ENCODE peak calls at places on chromosome 7, in nine cellular contexts. I is adrenal gland, Z is cardiac fibroblast, K is fibroblast of lung, T is neural progenitor cell, H is mesothelial cell of epicardium, S is neural crest cell, L is WTC11, O is MCF 10A. M is an unnamed sample.

GRCh38 chr7:14859267-14859666 is 43.3 kb downstream of the DGKB start:
- DNase-seq in T (no peak), Z (no peak), L (no peak), O (no peak), H (no peak), I (no peak), S (no peak), K (no peak), M (no peak)

GRCh38 chr7:124856299-124856888 is 73.2 kb downstream of the POT1 start:
- DNase-seq in I (no peak), T (peak; percentile 31), H (no peak), K (peak; percentile 42), O (peak; percentile 52), S (no peak), L (no peak), Z (peak; percentile 71), M (no peak)

GRCh38 chr7:73533742-73534141 is 11.6 kb upstream of the BAZ1B start:
- DNase-seq in I (no peak), L (no peak), O (no peak), Z (no peak), S (no peak), T (no peak), H (no peak), K (no peak), M (no peak)

GRCh38 chr7:159031135-159031701 is 113.4 kb downstream of the VIPR2 start:
- DNase-seq in L (peak; percentile 51), K (no peak), H (no peak), Z (no peak), S (peak; percentile 31), I (peak; percentile 66), T (peak; percentile 69), O (no peak), M (peak; percentile 86)

GRCh38 chr7:20238754-20239324 is 21.7 kb upstream of the MACC1 start:
- DNase-seq in I (no peak), S (no peak), T (no peak), H (no peak), Z (no peak), L (no peak), K (peak; percentile 73), O (no peak), M (peak; percentile 36)

GRCh38 chr7:35991511-35992232 is 161.4 kb upstream of the EEPD1 start:
- DNase-seq in H (no peak), I (no peak), Z (no peak), O (no peak), S (no peak), K (no peak), T (no peak), L (no peak), M (no peak)

GRCh38 chr7:116736927-116737715 is 65.1 kb downstream of the MET start:
- DNase-seq in S (no peak), I (no peak), H (no peak), Z (peak; percentile 52), T (no peak), O (no peak), K (peak; percentile 71), L (no peak), M (no peak)

GRCh38 chr7:93574646-93575554 is at the start of gene CALCR:
- DNase-seq in O (no peak), I (no peak), H (peak; percentile 39), Z (peak; percentile 3), L (peak; percentile 65), S (no peak), T (peak; percentile 71), K (peak; percentile 2), M (no peak)

GRCh38 chr7:99990417-99990816 is 14.6 kb upstream of the AZGP1 start:
- DNase-seq in S (peak; percentile 12), O (no peak), T (peak; percentile 27), H (no peak), I (no peak), L (no peak), K (no peak), Z (no peak), M (no peak)

GRCh38 chr7:122311280-122311679 is 6.7 kb upstream of the FEZF1 start:
- DNase-seq in O (no peak), T (peak; percentile 85), S (no peak), I (no peak), L (peak; percentile 47), K (no peak), H (no peak), Z (no peak), M (no peak)

GRCh38 chr7:72098812-72099211 is 313.3 kb downstream of the CALN1 start:
- DNase-seq in Z (no peak), I (no peak), T (no peak), O (no peak), L (no peak), S (no peak), H (peak; percentile 49), K (no peak), M (no peak)

GRCh38 chr7:92685146-92686042 is 95.2 kb upstream of the FAM133B start:
- DNase-seq in O (no peak), H (no peak), Z (no peak), I (no peak), K (no peak), T (peak; percentile 14), S (no peak), L (no peak), M (no peak)

GRCh38 chr7:30321089-30321991 is 36.9 kb downstream of the ZNRF2 start:
- DNase-seq in L (no peak), K (peak; percentile 11), T (peak; percentile 15), O (peak; percentile 25), H (no peak), S (no peak), I (no peak), Z (peak; percentile 52), M (no peak)

GRCh38 chr7:334618-335357 is 44.8 kb downstream of the FOXL3 start:
- DNase-seq in O (no peak), Z (no peak), H (no peak), I (no peak), L (no peak), T (no peak), S (no peak), K (no peak), M (no peak)
- TF ChIP-seq CTCF in O (no peak), Z (no peak), H (no peak), I (no peak), L (no peak), T (no peak), S (no peak), K (no peak), M (no peak)

GRCh38 chr7:1883834-1884582 is 213.9 kb downstream of the ELFN1 start:
- DNase-seq in L (peak; percentile 69), S (no peak), T (peak; percentile 45), H (no peak), Z (no peak), I (no peak), K (no peak), O (no peak), M (peak; percentile 27)
- TF ChIP-seq CTCF in L (no peak), S (no peak), T (peak; percentile 22), H (no peak), Z (no peak), I (no peak), K (no peak), O (no peak), M (no peak)

GRCh38 chr7:26995664-26996063 is 100.1 kb downstream of the HOXA1 start:
- DNase-seq in H (no peak), K (no peak), S (no peak), T (no peak), I (no peak), O (no peak), L (no peak), Z (no peak), M (no peak)
- TF ChIP-seq CTCF in H (no peak), K (no peak), S (no peak), T (no peak), I (no peak), O (no peak), L (no peak), Z (no peak), M (no peak)

GRCh38 chr7:139709460-139709859 is 68.3 kb downstream of the HIPK2 start:
- DNase-seq in K (peak; percentile 82), O (no peak), H (no peak), Z (peak; percentile 72), T (no peak), S (no peak), L (no peak), I (peak; percentile 53), M (no peak)

GRCh38 chr7:139713061-139713460 is 64.7 kb downstream of the HIPK2 start:
- DNase-seq in H (no peak), K (no peak), S (no peak), O (no peak), Z (no peak), L (no peak), I (peak; percentile 29), T (no peak), M (no peak)

GRCh38 chr7:139714163-139714901 is 63.5 kb downstream of the HIPK2 start:
- DNase-seq in O (no peak), Z (no peak), I (peak; percentile 79), S (no peak), L (no peak), T (peak; percentile 26), H (no peak), K (no peak), M (peak; percentile 69)

GRCh38 chr7:139713835-139714162 is 64.0 kb downstream of the HIPK2 start:
- DNase-seq in Z (no peak), I (peak; percentile 45), K (no peak), S (no peak), H (no peak), L (no peak), T (no peak), O (no peak), M (no peak)

GRCh38 chr7:139711991-139712753 is 65.6 kb downstream of the HIPK2 start:
- DNase-seq in O (no peak), H (no peak), K (no peak), I (peak; percentile 49), T (peak; percentile 58), L (no peak), S (no peak), Z (no peak), M (no peak)
- TF ChIP-seq CTCF in O (no peak), H (no peak), K (no peak), I (no peak), T (no peak), L (no peak), S (no peak), Z (no peak), M (no peak)

GRCh38 chr7:140300263-140301131 is 97.8 kb downstream of the SLC37A3 start:
- DNase-seq in L (no peak), K (no peak), Z (no peak), H (no peak), T (no peak), S (no peak), O (no peak), I (no peak), M (no peak)

GRCh38 chr7:140308060-140308459 is 90.3 kb downstream of the SLC37A3 start:
- DNase-seq in K (no peak), H (no peak), S (no peak), L (no peak), I (no peak), O (no peak), Z (no peak), T (no peak), M (no peak)

DNA sequence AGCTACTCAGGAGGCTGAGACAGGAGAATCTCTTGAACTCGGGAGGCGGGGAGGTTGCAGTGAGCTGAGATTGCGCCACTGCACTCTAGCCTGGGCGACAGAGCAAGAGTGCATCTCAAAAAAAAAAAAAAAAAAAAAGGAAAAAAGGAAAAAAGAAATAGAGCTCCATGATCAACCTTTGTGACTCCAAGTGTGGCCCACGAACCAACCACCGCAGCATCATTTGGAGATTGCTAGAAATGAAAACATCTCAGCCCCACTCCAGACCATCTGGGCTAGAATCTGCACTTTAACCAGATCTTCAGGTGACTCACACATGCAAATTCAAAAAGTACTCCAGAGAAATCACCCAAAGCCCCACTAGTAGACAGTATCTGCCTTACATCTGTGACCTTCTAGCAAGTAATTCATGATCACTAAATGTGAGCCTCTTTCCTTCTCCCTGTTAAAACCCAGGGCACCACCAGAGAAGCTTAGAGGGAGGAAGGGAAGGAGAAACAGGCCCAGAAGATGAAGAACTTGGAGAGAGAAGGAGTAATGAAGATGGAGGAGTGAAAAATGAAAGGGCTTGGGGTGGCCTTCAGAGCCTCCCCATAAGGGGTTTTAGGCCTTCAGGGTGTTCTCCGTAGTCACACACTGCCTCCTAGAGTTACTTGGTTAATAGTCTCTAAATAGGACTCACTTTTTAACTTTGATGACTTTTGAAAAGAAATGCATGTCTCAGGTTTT is 94.1 kb downstream of the SLC37A3 start:
- DNase-seq in I (no peak), K (peak; percentile 27), H (no peak), L (no peak), Z (peak; percentile 42), S (no peak), T (no peak), O (no peak), M (no peak)
- TF ChIP-seq CTCF in I (no peak), K (no peak), H (no peak), L (no peak), Z (peak; percentile 18), S (peak; percentile 47), T (peak; percentile 41), O (no peak), M (peak; percentile 33)

M was measured in heart left ventricle.